ENCODE peak calls at places on chromosomes 6 and 20, in four cellular contexts. N is thoracic aorta, P is left ventricle myocardium superior, K is T1000. L is an unnamed sample.

GRCh38 chr6:29967379-29968010 is 25.2 kb downstream of the HLA-A start:
- DNase-seq in N (no peak), P (no peak), K (no peak), L (no peak)

GRCh38 chr20:18984238-18985200 is 170.9 kb downstream of the SCP2D1 start:
- DNase-seq in N (no peak), P (no peak), K (no peak), L (no peak)

GRCh38 chr20:46119547-46119946 is 1.4 kb downstream of the CD40 start:
- DNase-seq in K (no peak), N (no peak), P (no peak), L (no peak)

GRCh38 chr6:113735487-113735886 is 121.7 kb upstream of the MARCKS start:
- DNase-seq in N (no peak), P (no peak), K (no peak), L (no peak)

GRCh38 chr6:36355819-36356218 is 19.1 kb upstream of the BNIP5 start:
- DNase-seq in N (no peak), K (no peak), P (no peak), L (no peak)

GRCh38 chr6:4388675-4389074 is 253.3 kb upstream of the ECI2 start:
- DNase-seq in K (peak; percentile 75), N (no peak), P (no peak), L (no peak)

GRCh38 chr6:81938991-81939773 is 186.7 kb upstream of the TENT5A start:
- DNase-seq in P (no peak), K (peak; percentile 16), N (no peak), L (no peak)

GRCh38 chr20:32999603-33000250 is 4.5 kb downstream of the SUN5 start:
- DNase-seq in P (no peak), N (no peak), K (no peak), L (no peak)

GRCh38 chr6:154937306-154938244 is 57.5 kb upstream of the TIAM2 start:
- DNase-seq in P (no peak), K (no peak), N (no peak), L (no peak)

GRCh38 chr6:23228439-23229024 is 659.2 kb downstream of the HDGFL1 start:
- DNase-seq in K (peak; percentile 41), N (no peak), P (no peak), L (no peak)

GRCh38 chr6:135505648-135506047 is 8.1 kb upstream of the AHI1 start:
- DNase-seq in P (no peak), K (no peak), N (no peak), L (no peak)

GRCh38 chr6:128244751-128245405 is 275.5 kb downstream of the PTPRK start:
- DNase-seq in P (no peak), N (no peak), K (no peak), L (no peak)

L was measured in SW 1271.